ENCODE peak calls at places on chromosomes 16 and 17, in four cellular contexts. X is stomach, O is endothelial cell of umbilical vein, Q is uterus. W is an unnamed sample.

GRCh38 chr17:21474815-21475214 is 98.7 kb downstream of the KCNJ12 start:
- DNase-seq in X (no peak), O (no peak), Q (no peak), W (no peak)

GRCh38 chr17:17391575-17392370 is 85.0 kb upstream of the MED9 start:
- DNase-seq in X (no peak), O (no peak), Q (no peak), W (no peak)

GRCh38 chr16:87653234-87653633 is 50.9 kb downstream of the JPH3 start:
- DNase-seq in X (no peak), O (no peak), Q (no peak), W (peak)

GRCh38 chr17:67121317-67121887 is 77.0 kb downstream of the CACNG1 start:
- DNase-seq in X (no peak), O (no peak), Q (no peak), W (no peak)

GRCh38 chr17:41403409-41404023 is 6.1 kb upstream of the KRT31 start:
- DNase-seq in X (no peak), O (peak), Q (no peak), W (no peak)

GRCh38 chr16:51762081-51762995 is 611.3 kb upstream of the SALL1 start:
- DNase-seq in X (peak), O (peak), Q (peak), W (peak)

GRCh38 chr17:72666519-72666874 is 426.0 kb downstream of the SLC39A11 start:
- DNase-seq in X (no peak), O (no peak), Q (no peak), W (no peak)

GRCh38 chr16:80518436-80518835 is 22.4 kb upstream of the DYNLRB2 start:
- DNase-seq in X (no peak), O (no peak), Q (no peak), W (no peak)

DNA sequence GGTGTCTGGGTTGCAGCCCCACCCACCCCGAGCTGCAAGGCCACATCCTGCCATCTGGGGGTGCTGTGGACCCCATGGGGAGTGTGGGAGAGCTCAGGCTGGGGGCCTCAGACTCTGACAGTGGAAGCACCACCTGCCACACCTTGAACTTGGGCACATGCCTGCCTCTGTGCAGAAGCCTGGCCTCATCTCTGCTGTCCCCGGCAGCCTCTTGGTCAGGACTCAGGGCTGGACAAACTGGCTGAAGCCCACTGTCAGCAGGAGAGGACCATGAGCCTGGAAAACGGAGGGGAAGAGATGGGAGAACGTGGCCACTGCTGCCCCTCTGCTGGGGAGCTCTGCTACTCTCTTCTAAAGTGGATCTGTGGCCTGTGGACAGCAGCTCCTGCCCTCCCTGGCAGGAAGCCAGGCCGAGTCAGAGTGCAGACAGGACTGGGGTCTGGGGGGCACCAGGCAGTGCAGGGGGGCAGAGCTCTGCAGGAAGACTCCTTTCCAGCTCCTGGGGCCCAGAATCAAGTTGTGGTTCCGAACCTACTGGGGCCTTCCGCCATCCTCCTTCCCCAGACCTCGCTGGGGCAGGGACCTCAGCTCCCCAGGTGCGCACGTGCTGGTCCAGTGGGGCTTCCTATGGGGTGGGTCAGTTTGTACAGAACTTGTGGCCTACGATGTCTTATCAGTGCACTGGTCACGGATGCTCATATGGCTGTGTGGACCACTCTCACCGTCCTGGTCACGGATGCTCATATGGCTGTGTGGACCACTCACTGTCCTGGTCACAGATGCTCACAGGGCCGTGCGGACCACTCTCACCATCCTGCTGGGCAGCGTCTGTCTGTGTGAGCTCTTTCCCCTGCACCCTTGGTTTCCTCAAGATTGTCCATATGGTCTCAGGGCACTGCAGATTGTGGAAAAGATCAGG is 207.7 kb downstream of the LAT start:
- DNase-seq in X (no peak), O (no peak), Q (peak), W (no peak)
- TF ChIP-seq CTCF in X (no peak), O (no peak), Q (no peak), W (no peak)

GRCh38 chr17:38424297-38424972 is 3.8 kb upstream of the ARHGAP23 start:
- DNase-seq in X (no peak), O (no peak), Q (no peak), W (no peak)

GRCh38 chr17:38427160-38427949 is 909 bp upstream of the ARHGAP23 start:
- DNase-seq in X (no peak), O (no peak), Q (no peak), W (no peak)

GRCh38 chr17:38425048-38425447 is 3.2 kb upstream of the ARHGAP23 start:
- DNase-seq in X (no peak), O (peak), Q (no peak), W (no peak)

GRCh38 chr17:38426441-38426840 is 1.8 kb upstream of the ARHGAP23 start:
- DNase-seq in X (no peak), O (no peak), Q (no peak), W (no peak)

DNA sequence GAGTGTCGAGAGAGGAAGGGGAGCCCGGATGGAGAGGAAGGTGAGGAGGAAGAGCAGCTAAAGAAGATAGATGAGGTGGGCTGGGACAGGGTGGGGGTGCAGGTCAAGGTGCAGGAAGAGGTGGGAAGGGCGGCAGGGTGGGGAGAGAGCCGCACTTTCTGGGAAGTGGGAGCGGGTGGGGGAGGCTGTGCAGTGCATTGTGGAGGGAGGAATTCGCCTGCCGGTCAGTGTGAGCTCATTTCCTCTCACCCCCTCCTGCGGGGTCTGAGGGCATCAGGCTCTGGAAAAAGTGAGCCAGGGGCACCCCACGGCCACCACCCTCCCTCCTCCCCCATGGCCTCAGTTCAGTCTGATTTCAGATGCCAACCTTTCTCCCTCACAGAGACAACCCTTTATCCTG is 2.5 kb upstream of the ARHGAP23 start:
- DNase-seq in X (no peak), O (peak), Q (peak), W (no peak)
- H3K27ac ChIP-seq in X (peak), O (peak), Q (peak), W (no peak)

GRCh38 chr17:63592797-63593196 is 7.9 kb upstream of the TACO1 start:
- DNase-seq in X (no peak), O (no peak), Q (no peak), W (no peak)
- TF ChIP-seq CTCF in X (no peak), O (no peak), Q (no peak), W (no peak)

DNA sequence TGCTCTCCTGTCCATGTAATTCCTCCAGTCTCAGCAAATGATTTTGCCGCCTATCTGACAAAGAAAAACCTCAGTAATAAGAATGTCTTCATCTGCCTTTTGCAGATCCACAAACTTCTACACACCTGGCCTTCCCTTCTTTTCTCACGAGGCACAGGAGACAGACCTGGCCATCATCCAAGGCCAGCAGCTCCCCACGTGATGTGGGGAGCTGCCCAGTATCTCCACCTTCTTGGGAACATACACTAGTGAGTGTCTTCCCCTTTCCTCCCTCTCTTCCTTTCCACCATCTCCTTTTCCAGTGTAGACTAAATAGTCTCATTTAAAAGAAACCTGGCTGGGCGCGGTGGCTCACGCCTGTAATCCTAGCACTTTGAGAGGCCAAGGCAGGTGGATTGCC is 274.4 kb downstream of the CEP112 start:
- DNase-seq in X (no peak), O (no peak), Q (no peak), W (no peak)
- H3K27ac ChIP-seq in X (no peak), O (no peak), Q (no peak), W (no peak)

GRCh38 chr17:27353469-27354050 is 59.6 kb downstream of the WSB1 start:
- DNase-seq in X (peak), O (peak), Q (peak), W (peak)
- TF ChIP-seq CTCF in X (no peak), O (peak), Q (peak), W (peak)

GRCh38 chr16:71476457-71476856 is 12.7 kb downstream of the ZNF19 start:
- DNase-seq in X (no peak), O (no peak), Q (no peak), W (no peak)

GRCh38 chr16:71479420-71479819 is 9.7 kb downstream of the ZNF19 start:
- DNase-seq in X (no peak), O (peak), Q (no peak), W (no peak)

GRCh38 chr16:71473891-71474290 is 11.8 kb upstream of the ZNF23 start:
- DNase-seq in X (no peak), O (no peak), Q (no peak), W (peak)

GRCh38 chr16:71472041-71472440 is 10.0 kb upstream of the ZNF23 start:
- DNase-seq in X (no peak), O (no peak), Q (no peak), W (no peak)

GRCh38 chr16:71474864-71475263 is 12.8 kb upstream of the ZNF23 start:
- DNase-seq in X (no peak), O (no peak), Q (no peak), W (peak)
- H3K27ac ChIP-seq in X (no peak), O (no peak), Q (no peak), W (no peak)

GRCh38 chr17:1628856-1629646 is 417 bp upstream of the SLC43A2 start:
- DNase-seq in X (peak), O (peak), Q (peak), W (peak)
- TF ChIP-seq CTCF in X (peak), O (peak), Q (peak), W (peak)

GRCh38 chr17:75681289-75681688 is 14.2 kb downstream of the SAP30BP start:
- DNase-seq in X (no peak), O (no peak), Q (no peak), W (peak)
- H3K27ac ChIP-seq in X (peak), O (no peak), Q (no peak), W (peak)

GRCh38 chr16:84207869-84208268 is 16.9 kb downstream of the ADAD2 start:
- DNase-seq in X (no peak), O (no peak), Q (no peak), W (no peak)
- TF ChIP-seq CTCF in X (no peak), O (no peak), Q (no peak), W (no peak)

W was measured in RWPE1.